ENCODE peak calls at places on chromosomes 1 and 21, in eight cellular contexts. G, K, F, B, I, Z, N and L are unnamed samples.
A peak's percentile ranks its signal among the peaks of the same experiment; 100 is the strongest.

GRCh38 chr1:238999944-239000343 is 386.4 kb upstream of the CHRM3 start:
- DNase-seq in G (no peak), K (no peak), F (no peak), B (no peak), I (no peak), Z (no peak), N (no peak), L (no peak)

GRCh38 chr1:98119793-98120192 is 199.0 kb upstream of the DPYD start:
- DNase-seq in G (no peak), K (peak; percentile 40), F (peak; percentile 5), B (no peak), I (no peak), Z (no peak), N (no peak), L (peak; percentile 69)

GRCh38 chr1:178493301-178493741 is 3.4 kb downstream of the CLEC20A start:
- DNase-seq in G (no peak), K (no peak), F (no peak), B (no peak), I (no peak), Z (no peak), N (no peak), L (no peak)

GRCh38 chr1:110102081-110102480 is 10.2 kb upstream of the UBL4B start:
- DNase-seq in G (peak; percentile 41), K (no peak), F (no peak), B (no peak), I (no peak), Z (peak; percentile 49), N (no peak), L (peak; percentile 33)

GRCh38 chr1:11731719-11732283 is 4.1 kb upstream of the AGTRAP start:
- DNase-seq in G (no peak), K (peak; percentile 78), F (no peak), B (no peak), I (no peak), Z (no peak), N (peak; percentile 58), L (no peak)

GRCh38 chr1:151639466-151639865 is 27.6 kb downstream of the SNX27 start:
- DNase-seq in G (peak; percentile 38), K (peak; percentile 74), F (no peak), B (no peak), I (no peak), Z (no peak), N (no peak), L (no peak)

GRCh38 chr1:36472656-36473055 is 8.5 kb upstream of the MRPS15 start:
- DNase-seq in G (no peak), K (no peak), F (no peak), B (no peak), I (no peak), Z (no peak), N (no peak), L (no peak)

GRCh38 chr1:50426702-50427085 is 3.5 kb upstream of the DMRTA2 start:
- DNase-seq in G (no peak), K (no peak), F (no peak), B (no peak), I (no peak), Z (no peak), N (no peak), L (no peak)

GRCh38 chr21:43944181-43944633 is 67.9 kb upstream of the TRAPPC10 start:
- DNase-seq in G (no peak), K (no peak), F (no peak), B (no peak), I (no peak), Z (no peak), N (no peak), L (no peak)

GRCh38 chr1:156400191-156400920 is 31.3 kb downstream of the RHBG start:
- DNase-seq in G (no peak), K (no peak), F (no peak), B (no peak), I (no peak), Z (no peak), N (no peak), L (no peak)

GRCh38 chr1:107139833-107140702 is 771 bp upstream of the NTNG1 start:
- DNase-seq in G (peak; percentile 65), K (peak; percentile 86), F (no peak), B (no peak), I (no peak), Z (no peak), N (peak; percentile 62), L (peak; percentile 50)

GRCh38 chr1:40622936-40623629 is 42.4 kb downstream of the RIMS3 start:
- DNase-seq in G (no peak), K (peak; percentile 17), F (no peak), B (no peak), I (no peak), Z (no peak), N (no peak), L (no peak)

GRCh38 chr1:50977575-50978143 is 7.6 kb downstream of the CDKN2C start:
- DNase-seq in G (peak; percentile 38), K (peak; percentile 78), F (peak; percentile 43), B (no peak), I (no peak), Z (no peak), N (peak; percentile 23), L (peak; percentile 66)

GRCh38 chr21:32772281-32773047 is 909 bp upstream of the PAXBP1 start:
- DNase-seq in G (no peak), K (peak; percentile 52), F (peak; percentile 10), B (peak; percentile 60), I (peak; percentile 5), Z (peak; percentile 62), N (peak; percentile 79), L (peak; percentile 13)

GRCh38 chr1:14791611-14792010 is 193.1 kb downstream of the KAZN start:
- DNase-seq in G (no peak), K (no peak), F (no peak), B (no peak), I (no peak), Z (no peak), N (no peak), L (no peak)

GRCh38 chr1:208007319-208007937 is 96.5 kb upstream of the CD34 start:
- DNase-seq in G (no peak), K (no peak), F (no peak), B (no peak), I (no peak), Z (no peak), N (no peak), L (peak; percentile 21)

GRCh38 chr1:2107586-2108212 is 57.5 kb downstream of the PRKCZ start:
- DNase-seq in G (no peak), K (no peak), F (no peak), B (no peak), I (no peak), Z (no peak), N (no peak), L (no peak)